ENCODE peak calls at places on chromosomes 11 and 22, in five cellular contexts. One of them, this sample, is unnamed.

GRCh38 chr22:23225724-23226496 is 45.6 kb downstream of the BCR start:
- DNase-seq in suprapubic skin: no peak
- DNase-seq in epithelial cell of proximal tubule: no peak
- DNase-seq in brain microvascular endothelial cell: peak; percentile 21
- DNase-seq in fibroblast of pulmonary artery: peak; percentile 73
- DNase-seq in this sample: no peak

GRCh38 chr11:70026726-70027125 is 51.4 kb upstream of the ANO1 start:
- DNase-seq in suprapubic skin: peak; percentile 26
- DNase-seq in epithelial cell of proximal tubule: no peak
- DNase-seq in brain microvascular endothelial cell: no peak
- DNase-seq in fibroblast of pulmonary artery: no peak
- DNase-seq in this sample: no peak

GRCh38 chr11:117096140-117096972 is 1.9 kb downstream of the SIK3 start:
- DNase-seq in suprapubic skin: no peak
- DNase-seq in epithelial cell of proximal tubule: no peak
- DNase-seq in brain microvascular endothelial cell: no peak
- DNase-seq in fibroblast of pulmonary artery: no peak
- DNase-seq in this sample: no peak

GRCh38 chr11:71129624-71130023 is 122.8 kb downstream of the SHANK2 start:
- DNase-seq in suprapubic skin: no peak
- DNase-seq in epithelial cell of proximal tubule: no peak
- DNase-seq in brain microvascular endothelial cell: no peak
- DNase-seq in fibroblast of pulmonary artery: no peak
- DNase-seq in this sample: peak; percentile 58

GRCh38 chr11:14361951-14362350 is 3.0 kb upstream of the RRAS2 start:
- DNase-seq in suprapubic skin: no peak
- DNase-seq in epithelial cell of proximal tubule: no peak
- DNase-seq in brain microvascular endothelial cell: no peak
- DNase-seq in fibroblast of pulmonary artery: no peak
- DNase-seq in this sample: no peak

GRCh38 chr11:100269511-100269910 is 417.6 kb upstream of the ARHGAP42 start:
- DNase-seq in suprapubic skin: no peak
- DNase-seq in epithelial cell of proximal tubule: no peak
- DNase-seq in brain microvascular endothelial cell: no peak
- DNase-seq in fibroblast of pulmonary artery: no peak
- DNase-seq in this sample: peak; percentile 38

GRCh38 chr11:1453611-1454386 is 32.8 kb downstream of the MOB2 start:
- DNase-seq in suprapubic skin: no peak
- DNase-seq in epithelial cell of proximal tubule: no peak
- DNase-seq in brain microvascular endothelial cell: no peak
- DNase-seq in fibroblast of pulmonary artery: no peak
- DNase-seq in this sample: no peak

GRCh38 chr11:127002669-127003259 is 2.2 kb upstream of the KIRREL3 start:
- DNase-seq in suprapubic skin: no peak
- DNase-seq in epithelial cell of proximal tubule: no peak
- DNase-seq in brain microvascular endothelial cell: no peak
- DNase-seq in fibroblast of pulmonary artery: no peak
- DNase-seq in this sample: no peak

GRCh38 chr11:44702897-44703296 is 23.9 kb upstream of the TSPAN18 start:
- DNase-seq in suprapubic skin: no peak
- DNase-seq in epithelial cell of proximal tubule: no peak
- DNase-seq in brain microvascular endothelial cell: no peak
- DNase-seq in fibroblast of pulmonary artery: peak; percentile 24
- DNase-seq in this sample: no peak

GRCh38 chr22:20786048-20786447 is 12.1 kb downstream of the SERPIND1 start:
- DNase-seq in suprapubic skin: no peak
- DNase-seq in epithelial cell of proximal tubule: no peak
- DNase-seq in brain microvascular endothelial cell: no peak
- DNase-seq in fibroblast of pulmonary artery: no peak
- DNase-seq in this sample: no peak

GRCh38 chr11:46363031-46363407 is 15.8 kb downstream of the DGKZ start:
- DNase-seq in suprapubic skin: no peak
- DNase-seq in epithelial cell of proximal tubule: no peak
- DNase-seq in brain microvascular endothelial cell: peak; percentile 83
- DNase-seq in fibroblast of pulmonary artery: peak; percentile 77
- DNase-seq in this sample: no peak

GRCh38 chr11:97506360-97506759 is 1116.5 kb downstream of the JRKL start:
- DNase-seq in suprapubic skin: no peak
- DNase-seq in epithelial cell of proximal tubule: no peak
- DNase-seq in brain microvascular endothelial cell: no peak
- DNase-seq in fibroblast of pulmonary artery: no peak
- DNase-seq in this sample: no peak

GRCh38 chr22:31162015-31162765 is 2.2 kb downstream of the RNF185 start:
- DNase-seq in suprapubic skin: no peak
- DNase-seq in epithelial cell of proximal tubule: no peak
- DNase-seq in brain microvascular endothelial cell: no peak
- DNase-seq in fibroblast of pulmonary artery: no peak
- DNase-seq in this sample: no peak
- TF ChIP-seq CTCF in suprapubic skin: peak; percentile 8
- TF ChIP-seq CTCF in epithelial cell of proximal tubule: peak; percentile 16
- TF ChIP-seq CTCF in brain microvascular endothelial cell: no peak
- TF ChIP-seq CTCF in fibroblast of pulmonary artery: peak; percentile 12
- TF ChIP-seq CTCF in this sample: no peak

GRCh38 chr11:67652965-67653845 is 2.7 kb upstream of the ACY3 start:
- DNase-seq in suprapubic skin: peak; percentile 65
- DNase-seq in epithelial cell of proximal tubule: no peak
- DNase-seq in brain microvascular endothelial cell: no peak
- DNase-seq in fibroblast of pulmonary artery: no peak
- DNase-seq in this sample: no peak
- H3K4me3 ChIP-seq in suprapubic skin: no peak overlapping the region
- H3K4me3 ChIP-seq in epithelial cell of proximal tubule: no peak overlapping the region
- H3K4me3 ChIP-seq in brain microvascular endothelial cell: no peak overlapping the region
- H3K4me3 ChIP-seq in fibroblast of pulmonary artery: no peak overlapping the region
- H3K4me3 ChIP-seq in this sample: no peak overlapping the region

GRCh38 chr11:16169946-16170345 is 186.4 kb downstream of the SOX6 start:
- DNase-seq in suprapubic skin: no peak
- DNase-seq in epithelial cell of proximal tubule: no peak
- DNase-seq in brain microvascular endothelial cell: no peak
- DNase-seq in fibroblast of pulmonary artery: no peak
- DNase-seq in this sample: no peak
- TF ChIP-seq CTCF in suprapubic skin: no peak
- TF ChIP-seq CTCF in epithelial cell of proximal tubule: no peak
- TF ChIP-seq CTCF in brain microvascular endothelial cell: no peak
- TF ChIP-seq CTCF in fibroblast of pulmonary artery: no peak
- TF ChIP-seq CTCF in this sample: no peak

DNA sequence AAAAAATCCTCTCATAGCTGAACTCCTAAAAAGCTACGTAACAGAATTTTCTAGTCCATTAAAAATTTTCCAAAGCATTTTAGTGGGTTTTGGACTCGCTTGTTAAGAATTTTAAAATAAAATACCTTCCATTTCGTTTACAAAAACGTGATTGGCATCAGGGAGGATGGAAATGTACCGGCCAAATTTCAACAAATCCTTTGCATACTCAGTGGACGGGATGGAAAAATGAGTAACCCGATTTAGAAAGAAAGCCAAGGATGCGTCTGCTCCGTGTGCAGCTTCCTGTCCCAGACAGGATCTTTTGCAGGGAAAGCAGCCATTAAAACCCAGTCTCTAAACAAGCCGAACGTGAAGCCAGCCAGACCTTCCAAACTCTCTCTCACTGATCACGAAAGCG is 15.6 kb downstream of the TMEM184B start:
- DNase-seq in suprapubic skin: no peak
- DNase-seq in epithelial cell of proximal tubule: no peak
- DNase-seq in brain microvascular endothelial cell: no peak
- DNase-seq in fibroblast of pulmonary artery: peak; percentile 82
- DNase-seq in this sample: no peak
- H3K4me3 ChIP-seq in suprapubic skin: no peak overlapping the region
- H3K4me3 ChIP-seq in epithelial cell of proximal tubule: no peak overlapping the region
- H3K4me3 ChIP-seq in brain microvascular endothelial cell: no peak overlapping the region
- H3K4me3 ChIP-seq in fibroblast of pulmonary artery: peak overlapping the region; percentile 28
- H3K4me3 ChIP-seq in this sample: no peak overlapping the region

DNA sequence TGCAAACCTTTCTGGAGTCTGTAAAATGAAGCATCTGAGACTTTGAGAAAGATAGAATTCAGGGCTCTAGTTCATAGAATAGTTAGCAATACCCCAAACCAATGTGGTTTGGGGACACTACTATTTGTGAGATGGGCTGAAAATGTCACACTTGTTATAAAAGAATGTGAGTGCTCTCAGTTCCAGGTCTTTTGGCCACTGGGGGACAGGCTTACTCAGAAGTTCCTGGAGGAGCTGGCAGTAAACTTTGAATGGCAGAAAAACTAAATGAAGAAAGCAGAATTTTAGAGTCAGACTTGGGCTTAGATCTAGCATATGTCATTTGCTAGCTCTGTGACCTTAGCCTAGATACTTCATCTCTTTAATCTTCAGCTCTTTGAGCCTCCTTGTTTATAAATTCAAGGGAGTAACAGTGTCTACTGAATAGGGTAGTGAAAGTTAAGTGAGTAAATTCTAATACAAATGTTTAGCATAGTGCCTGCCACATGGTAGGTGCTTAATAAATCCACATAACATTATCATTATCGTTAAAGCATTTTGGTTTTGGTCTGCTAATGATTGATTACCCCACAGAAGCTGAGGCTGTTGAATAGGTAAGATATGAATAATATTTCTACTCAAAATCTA is 3.7 kb downstream of the LYVE1 start:
- DNase-seq in suprapubic skin: no peak
- DNase-seq in epithelial cell of proximal tubule: no peak
- DNase-seq in brain microvascular endothelial cell: no peak
- DNase-seq in fibroblast of pulmonary artery: peak; percentile 53
- DNase-seq in this sample: no peak
- TF ChIP-seq CTCF in suprapubic skin: no peak
- TF ChIP-seq CTCF in epithelial cell of proximal tubule: peak; percentile 47
- TF ChIP-seq CTCF in brain microvascular endothelial cell: peak; percentile 62
- TF ChIP-seq CTCF in fibroblast of pulmonary artery: peak; percentile 62
- TF ChIP-seq CTCF in this sample: peak; percentile 34

DNA sequence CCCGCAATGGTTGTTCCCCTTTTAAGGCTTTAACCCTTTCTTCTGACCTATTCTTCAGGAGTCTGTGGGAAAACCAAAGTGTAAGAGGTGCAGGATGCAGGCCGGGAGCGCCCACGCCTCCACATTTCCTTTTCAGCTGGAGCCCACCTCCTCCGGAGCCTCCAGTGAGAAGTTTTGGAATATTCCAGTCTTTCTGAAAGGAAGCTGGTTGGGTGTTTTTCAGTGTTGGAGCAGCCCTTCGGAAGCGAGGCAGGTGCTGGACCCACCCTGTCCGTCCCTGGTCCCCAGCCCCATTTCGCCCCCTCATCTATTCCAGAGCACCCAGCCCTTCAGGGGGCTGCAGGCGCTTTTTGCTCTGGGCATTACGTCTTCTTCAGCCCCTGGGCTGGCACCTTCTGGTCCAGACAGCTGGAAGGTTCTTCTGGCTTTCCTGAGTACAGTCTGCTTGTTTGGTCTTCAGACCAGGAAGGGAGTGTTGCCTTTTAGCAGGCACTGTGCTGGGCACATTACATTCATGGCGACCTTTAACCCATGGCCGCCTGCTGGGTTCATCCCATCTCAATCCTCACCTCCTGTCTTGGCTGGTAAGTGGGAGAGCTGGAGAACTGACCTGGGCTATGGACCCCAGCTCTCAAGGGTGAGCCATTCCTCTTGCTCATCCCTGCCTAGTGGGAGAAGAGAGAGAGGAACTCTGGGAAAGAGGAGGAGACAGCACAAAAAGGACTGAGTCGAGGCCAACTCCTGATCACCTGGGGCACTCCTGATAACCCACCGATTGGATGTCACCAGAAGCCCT is 685 bp upstream of the THY1 start:
- DNase-seq in suprapubic skin: no peak
- DNase-seq in epithelial cell of proximal tubule: no peak
- DNase-seq in brain microvascular endothelial cell: no peak
- DNase-seq in fibroblast of pulmonary artery: no peak
- DNase-seq in this sample: no peak
- H3K4me3 ChIP-seq in suprapubic skin: peak overlapping the region; percentile 50
- H3K4me3 ChIP-seq in epithelial cell of proximal tubule: no peak overlapping the region
- H3K4me3 ChIP-seq in brain microvascular endothelial cell: peak overlapping the region; percentile 61
- H3K4me3 ChIP-seq in fibroblast of pulmonary artery: peak overlapping the region; percentile 5
- H3K4me3 ChIP-seq in this sample: peak overlapping the region; percentile 61

DNA sequence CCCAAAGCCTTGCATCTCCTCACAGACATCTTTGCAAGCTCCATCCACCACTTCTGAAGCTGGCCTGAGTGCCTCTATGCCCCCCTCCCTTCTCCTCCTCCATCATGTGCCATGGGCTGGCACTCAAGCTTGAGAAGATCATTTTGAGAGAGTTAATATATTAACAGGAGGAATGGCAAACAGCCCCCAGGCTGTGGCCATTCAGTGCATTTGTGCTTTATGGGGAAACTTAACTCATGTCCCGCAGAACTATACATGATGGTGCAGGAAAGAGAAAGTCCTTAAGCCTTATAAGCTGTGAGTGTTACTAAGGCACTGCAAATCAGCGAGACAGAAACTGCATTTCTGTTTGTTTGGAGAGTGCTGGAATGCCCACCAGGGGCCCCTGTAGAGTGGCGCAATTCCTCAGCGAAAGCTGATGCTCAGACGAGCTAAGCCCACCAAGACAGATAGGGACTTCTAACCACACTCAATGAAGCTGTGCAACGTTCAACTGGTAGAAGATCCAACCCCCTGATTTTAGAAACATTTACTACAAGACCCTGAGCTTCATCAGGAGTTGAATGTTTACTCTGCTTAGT is 26.8 kb upstream of the PHLDA2 start:
- DNase-seq in suprapubic skin: no peak
- DNase-seq in epithelial cell of proximal tubule: no peak
- DNase-seq in brain microvascular endothelial cell: no peak
- DNase-seq in fibroblast of pulmonary artery: no peak
- DNase-seq in this sample: no peak
- TF ChIP-seq CTCF in suprapubic skin: no peak
- TF ChIP-seq CTCF in epithelial cell of proximal tubule: peak; percentile 28
- TF ChIP-seq CTCF in brain microvascular endothelial cell: peak; percentile 37
- TF ChIP-seq CTCF in fibroblast of pulmonary artery: no peak
- TF ChIP-seq CTCF in this sample: peak; percentile 61

GRCh38 chr11:131284041-131284440 is 86.4 kb upstream of the NTM start:
- DNase-seq in suprapubic skin: no peak
- DNase-seq in epithelial cell of proximal tubule: no peak
- DNase-seq in brain microvascular endothelial cell: no peak
- DNase-seq in fibroblast of pulmonary artery: no peak
- DNase-seq in this sample: no peak
- H3K4me3 ChIP-seq in suprapubic skin: no peak overlapping the region
- H3K4me3 ChIP-seq in epithelial cell of proximal tubule: no peak overlapping the region
- H3K4me3 ChIP-seq in brain microvascular endothelial cell: no peak overlapping the region
- H3K4me3 ChIP-seq in fibroblast of pulmonary artery: no peak overlapping the region
- H3K4me3 ChIP-seq in this sample: no peak overlapping the region

This sample was measured in retinal pigment epithelial cell.